ENCODE peak calls at places on chromosomes 1 and 21, in eight cellular contexts. C, A, G, F, Z, M, K and L are unnamed samples.

GRCh38 chr1:103198996-103199395 is 90.7 kb upstream of the COL11A1 start:
- DNase-seq in C (no peak), A (no peak), G (no peak), F (no peak), Z (no peak), M (no peak), K (no peak), L (no peak)

GRCh38 chr1:25609921-25610320 is 6.7 kb upstream of the MAN1C1 start:
- DNase-seq in C (no peak), A (no peak), G (no peak), F (no peak), Z (no peak), M (no peak), K (no peak), L (no peak)

GRCh38 chr1:160720366-160720765 is 8.7 kb upstream of the CD48 start:
- DNase-seq in C (no peak), A (no peak), G (no peak), F (no peak), Z (no peak), M (no peak), K (no peak), L (no peak)

GRCh38 chr1:102853701-102854187 is 254.6 kb downstream of the COL11A1 start:
- DNase-seq in C (no peak), A (no peak), G (no peak), F (peak), Z (no peak), M (no peak), K (no peak), L (no peak)

GRCh38 chr1:234765672-234766071 is 155.7 kb upstream of the IRF2BP2 start:
- DNase-seq in C (no peak), A (no peak), G (no peak), F (no peak), Z (no peak), M (no peak), K (no peak), L (no peak)

GRCh38 chr1:98196012-98196411 is 275.2 kb upstream of the DPYD start:
- DNase-seq in C (no peak), A (no peak), G (no peak), F (no peak), Z (no peak), M (no peak), K (no peak), L (no peak)

GRCh38 chr1:211551628-211552465 is 27.1 kb downstream of the SLC30A1 start:
- DNase-seq in C (no peak), A (no peak), G (no peak), F (no peak), Z (no peak), M (peak), K (no peak), L (peak)

GRCh38 chr1:84582802-84583587 is 8.8 kb upstream of the CTBS start:
- DNase-seq in C (no peak), A (no peak), G (no peak), F (no peak), Z (no peak), M (no peak), K (no peak), L (peak)

GRCh38 chr1:111209622-111210021 is 9.2 kb upstream of the DENND2D start:
- DNase-seq in C (no peak), A (no peak), G (no peak), F (no peak), Z (no peak), M (no peak), K (no peak), L (no peak)

GRCh38 chr1:82225407-82226197 is 424.9 kb downstream of the ADGRL2 start:
- DNase-seq in C (no peak), A (no peak), G (no peak), F (no peak), Z (no peak), M (no peak), K (no peak), L (peak)

GRCh38 chr1:211735208-211736170 is 60.1 kb upstream of the NEK2 start:
- DNase-seq in C (no peak), A (no peak), G (peak), F (no peak), Z (peak), M (peak), K (no peak), L (peak)

GRCh38 chr21:37866027-37866426 is 50.2 kb downstream of the KCNJ6 start:
- DNase-seq in C (no peak), A (no peak), G (no peak), F (no peak), Z (no peak), M (no peak), K (no peak), L (no peak)

GRCh38 chr1:3668585-3669300 is 16.4 kb downstream of the TP73 start:
- DNase-seq in C (no peak), A (no peak), G (peak), F (peak), Z (peak), M (no peak), K (no peak), L (no peak)

GRCh38 chr1:229034246-229034645 is 236.7 kb upstream of the RAB4A start:
- DNase-seq in C (no peak), A (no peak), G (no peak), F (no peak), Z (no peak), M (no peak), K (no peak), L (no peak)

GRCh38 chr1:28392027-28392652 is 22.6 kb downstream of the PHACTR4 start:
- DNase-seq in C (no peak), A (no peak), G (no peak), F (no peak), Z (no peak), M (peak), K (no peak), L (no peak)

GRCh38 chr1:19792237-19793002 is 7.3 kb downstream of the TMCO4 start:
- DNase-seq in C (no peak), A (no peak), G (no peak), F (no peak), Z (no peak), M (no peak), K (no peak), L (no peak)

GRCh38 chr1:6259491-6260362 is 1.2 kb downstream of the GPR153 start:
- DNase-seq in C (peak), A (peak), G (peak), F (peak), Z (peak), M (no peak), K (peak), L (peak)

GRCh38 chr1:201515895-201516294 is 9.0 kb upstream of the CSRP1 start:
- DNase-seq in C (no peak), A (no peak), G (no peak), F (no peak), Z (no peak), M (no peak), K (no peak), L (no peak)

GRCh38 chr1:22741118-22741517 is 30.5 kb downstream of the EPHB2 start:
- DNase-seq in C (no peak), A (no peak), G (no peak), F (no peak), Z (no peak), M (no peak), K (no peak), L (no peak)

GRCh38 chr1:235708390-235708962 is 58.9 kb upstream of the GNG4 start:
- DNase-seq in C (no peak), A (no peak), G (no peak), F (no peak), Z (no peak), M (peak), K (no peak), L (no peak)

GRCh38 chr1:160567858-160568682 is 11.2 kb downstream of the CD84 start:
- DNase-seq in C (no peak), A (peak), G (no peak), F (no peak), Z (no peak), M (no peak), K (peak), L (no peak)

GRCh38 chr21:32253215-32253641 is 25.6 kb downstream of the MIS18A start:
- DNase-seq in C (no peak), A (no peak), G (peak), F (peak), Z (peak), M (no peak), K (no peak), L (no peak)

GRCh38 chr1:11052839-11053757 is 6.1 kb upstream of the MASP2 start:
- DNase-seq in C (peak), A (peak), G (no peak), F (no peak), Z (no peak), M (no peak), K (no peak), L (no peak)

GRCh38 chr1:191641420-191642215 is 516.6 kb upstream of the RGS18 start:
- DNase-seq in C (no peak), A (no peak), G (no peak), F (no peak), Z (no peak), M (peak), K (no peak), L (no peak)

GRCh38 chr21:41926068-41926806 is 27.6 kb downstream of the C2CD2 start:
- DNase-seq in C (peak), A (peak), G (no peak), F (no peak), Z (no peak), M (no peak), K (peak), L (peak)

GRCh38 chr1:224185208-224185607 is 2.2 kb downstream of the DEGS1 start:
- DNase-seq in C (no peak), A (no peak), G (no peak), F (no peak), Z (no peak), M (no peak), K (no peak), L (no peak)